ENCODE peak calls at places on chromosome 1, in four cellular contexts. M is natural killer cell, N is heart left ventricle, G is GM23338. D is an unnamed sample.

GRCh38 chr1:15739745-15740144 is 2.6 kb upstream of the TMEM82 start:
- DNase-seq in M (no peak), N (no peak), G (peak), D (no peak)

GRCh38 chr1:201119206-201119814 is 7.1 kb upstream of the CACNA1S start:
- DNase-seq in M (peak), N (no peak), G (peak), D (no peak)

GRCh38 chr1:34916104-34916503 is 13.3 kb downstream of the DLGAP3 start:
- DNase-seq in M (no peak), N (no peak), G (no peak), D (no peak)

GRCh38 chr1:209751627-209752231 is 4.1 kb upstream of the TRAF3IP3 start:
- DNase-seq in M (no peak), N (no peak), G (no peak), D (no peak)

GRCh38 chr1:198234511-198235251 is 77.9 kb downstream of the NEK7 start:
- DNase-seq in M (no peak), N (no peak), G (no peak), D (no peak)

GRCh38 chr1:30743584-30744059 is 14.0 kb downstream of the LAPTM5 start:
- DNase-seq in M (peak), N (no peak), G (no peak), D (no peak)

GRCh38 chr1:57319165-57319564 is 104.7 kb downstream of the DAB1 start:
- DNase-seq in M (no peak), N (no peak), G (no peak), D (no peak)

GRCh38 chr1:202599669-202600431 is 110.4 kb downstream of the SYT2 start:
- DNase-seq in M (no peak), N (peak), G (peak), D (peak)

GRCh38 chr1:65260851-65261473 is 48.4 kb upstream of the DNAJC6 start:
- DNase-seq in M (no peak), N (no peak), G (no peak), D (no peak)

GRCh38 chr1:60145746-60146145 is 72.2 kb upstream of the C1orf87 start:
- DNase-seq in M (no peak), N (no peak), G (no peak), D (no peak)

GRCh38 chr1:119787776-119788175 is 19.1 kb upstream of the HMGCS2 start:
- DNase-seq in M (no peak), N (no peak), G (no peak), D (no peak)

GRCh38 chr1:51168946-51169345 is 66.9 kb downstream of the C1orf185 start:
- DNase-seq in M (no peak), N (no peak), G (no peak), D (no peak)

GRCh38 chr1:201999625-202000238 is 10.7 kb upstream of the ELF3 start:
- DNase-seq in M (no peak), N (no peak), G (peak), D (no peak)

GRCh38 chr1:182460550-182460951 is 10.6 kb downstream of the RGSL1 start:
- DNase-seq in M (no peak), N (no peak), G (no peak), D (no peak)

GRCh38 chr1:180231506-180232420 is 1.7 kb downstream of the LHX4 start:
- DNase-seq in M (no peak), N (no peak), G (peak), D (no peak)

GRCh38 chr1:242788771-242789170 is 264.3 kb upstream of the PLD5 start:
- DNase-seq in M (no peak), N (no peak), G (no peak), D (no peak)

GRCh38 chr1:172907834-172908326 is 142.9 kb downstream of the TNFSF18 start:
- DNase-seq in M (no peak), N (no peak), G (no peak), D (no peak)

GRCh38 chr1:11880911-11881748 is 22.4 kb upstream of the NPPB start:
- DNase-seq in M (no peak), N (peak), G (no peak), D (no peak)

GRCh38 chr1:53549287-53549686 is 90.1 kb downstream of the DMRTB1 start:
- DNase-seq in M (no peak), N (no peak), G (no peak), D (no peak)

GRCh38 chr1:15418811-15419515 is 9.3 kb downstream of the EFHD2 start:
- DNase-seq in M (no peak), N (no peak), G (no peak), D (no peak)

GRCh38 chr1:30808067-30808662 is 50.6 kb upstream of the LAPTM5 start:
- DNase-seq in M (no peak), N (no peak), G (no peak), D (no peak)

GRCh38 chr1:226202246-226202645 is 15.7 kb upstream of the ACBD3 start:
- DNase-seq in M (no peak), N (no peak), G (no peak), D (no peak)

GRCh38 chr1:44012411-44012810 is 18.9 kb downstream of the SLC6A9 start:
- DNase-seq in M (no peak), N (no peak), G (no peak), D (no peak)

GRCh38 chr1:7070389-7071029 is 285.3 kb downstream of the CAMTA1 start:
- DNase-seq in M (no peak), N (peak), G (peak), D (no peak)

GRCh38 chr1:9294910-9295636 is 2.4 kb downstream of the SPSB1 start:
- DNase-seq in M (no peak), N (no peak), G (no peak), D (no peak)

GRCh38 chr1:9413877-9414213 is 121.2 kb downstream of the SPSB1 start:
- DNase-seq in M (no peak), N (peak), G (no peak), D (no peak)

GRCh38 chr1:231776006-231776707 is 149.6 kb downstream of the DISC1 start:
- DNase-seq in M (no peak), N (no peak), G (no peak), D (no peak)

GRCh38 chr1:222140206-222140605 is 398.3 kb upstream of the DUSP10 start:
- DNase-seq in M (no peak), N (no peak), G (no peak), D (no peak)

GRCh38 chr1:119222271-119222670 is 81.8 kb upstream of the WARS2 start:
- DNase-seq in M (no peak), N (no peak), G (no peak), D (no peak)

GRCh38 chr1:54425152-54425584 is 19.0 kb upstream of the SSBP3 start:
- DNase-seq in M (no peak), N (no peak), G (peak), D (no peak)

GRCh38 chr1:27961646-27962221 is 2.0 kb downstream of the XKR8 start:
- DNase-seq in M (no peak), N (no peak), G (peak), D (no peak)

GRCh38 chr1:175343945-175344344 is 151.4 kb upstream of the KIAA0040 start:
- DNase-seq in M (no peak), N (no peak), G (peak), D (no peak)

GRCh38 chr1:175341631-175342429 is 149.3 kb upstream of the KIAA0040 start:
- DNase-seq in M (no peak), N (no peak), G (no peak), D (no peak)

DNA sequence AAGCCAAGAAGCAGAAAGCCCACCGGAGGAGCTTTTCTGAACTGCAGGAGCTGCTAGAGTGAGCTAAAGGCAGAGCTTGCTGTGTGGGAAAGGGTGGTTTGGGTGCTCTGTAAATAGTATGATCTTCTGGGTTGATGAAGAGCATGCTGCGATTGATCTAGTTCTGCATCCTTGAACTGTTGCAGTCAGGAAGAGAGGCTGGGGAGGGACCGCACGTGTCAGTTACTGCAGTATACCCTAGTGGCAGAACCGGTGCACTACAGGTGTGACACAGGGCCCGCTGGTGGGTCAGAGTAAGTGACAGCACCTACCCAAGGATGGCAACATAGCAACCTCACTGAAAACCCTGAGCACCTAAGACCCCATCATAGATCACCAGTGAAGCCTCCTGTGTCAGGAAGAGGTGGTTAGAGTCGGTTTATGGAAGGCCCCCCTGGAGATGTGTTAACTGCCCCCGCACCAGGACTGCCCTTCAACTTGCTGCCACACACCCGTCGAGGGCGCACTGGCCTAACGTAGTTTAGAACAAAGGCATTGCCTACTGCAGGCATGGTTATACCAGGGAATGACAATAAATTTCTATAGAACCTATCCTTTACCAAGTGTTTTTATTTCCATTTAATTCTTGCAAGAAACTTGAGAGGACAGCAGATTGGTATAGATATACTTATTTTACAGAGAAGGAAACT is 146.0 kb upstream of the KIAA0040 start:
- DNase-seq in M (peak), N (no peak), G (peak), D (no peak)
- TF ChIP-seq CTCF in M (peak), N (peak), G (peak), D (peak)

DNA sequence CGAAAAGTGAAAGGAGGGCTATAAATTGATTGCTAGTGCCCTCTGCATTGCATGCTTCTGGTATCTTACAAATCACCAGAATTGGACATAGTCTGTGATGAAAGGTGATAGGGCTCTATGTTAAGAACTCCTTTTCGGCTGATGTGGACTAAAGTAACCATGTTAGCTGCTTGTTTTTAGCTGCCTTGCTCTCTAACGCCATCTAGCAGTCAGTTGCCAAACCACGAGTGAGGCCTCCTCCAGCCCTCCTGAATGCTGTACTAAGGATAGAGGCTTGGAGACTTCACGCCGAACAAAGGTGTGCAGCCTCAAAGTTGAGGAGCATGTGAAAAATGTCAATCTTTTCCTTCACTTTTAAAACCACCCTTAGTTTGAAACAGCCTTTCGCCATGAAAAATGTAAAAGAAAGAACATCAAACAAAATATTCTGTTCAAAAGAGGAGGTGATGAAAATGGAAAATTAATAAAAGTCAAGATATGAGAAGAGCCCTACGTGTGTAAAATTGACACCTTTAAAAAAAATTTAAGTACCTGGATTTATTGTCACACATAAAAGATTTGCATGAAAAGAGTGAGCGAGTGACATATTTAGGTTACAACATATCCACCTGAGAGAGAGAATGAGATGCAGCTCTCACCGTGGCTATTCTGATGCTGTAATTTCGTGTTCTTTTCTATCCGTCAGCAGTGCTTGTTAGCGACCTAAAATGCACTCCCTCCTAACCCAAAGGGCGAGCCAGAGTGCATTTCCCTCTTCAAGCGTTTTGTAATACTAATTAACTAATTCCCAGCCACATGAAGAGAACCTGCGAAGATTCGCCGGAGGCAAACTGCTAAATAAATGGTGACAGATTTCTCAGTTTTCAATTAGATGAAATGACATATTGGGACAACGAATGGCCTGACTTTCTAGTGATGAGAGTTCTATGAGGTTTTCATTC is 8.0 kb downstream of the LRRC53 start:
- DNase-seq in M (no peak), N (peak), G (peak), D (no peak)
- TF ChIP-seq CTCF in M (peak), N (peak), G (peak), D (peak)

DNA sequence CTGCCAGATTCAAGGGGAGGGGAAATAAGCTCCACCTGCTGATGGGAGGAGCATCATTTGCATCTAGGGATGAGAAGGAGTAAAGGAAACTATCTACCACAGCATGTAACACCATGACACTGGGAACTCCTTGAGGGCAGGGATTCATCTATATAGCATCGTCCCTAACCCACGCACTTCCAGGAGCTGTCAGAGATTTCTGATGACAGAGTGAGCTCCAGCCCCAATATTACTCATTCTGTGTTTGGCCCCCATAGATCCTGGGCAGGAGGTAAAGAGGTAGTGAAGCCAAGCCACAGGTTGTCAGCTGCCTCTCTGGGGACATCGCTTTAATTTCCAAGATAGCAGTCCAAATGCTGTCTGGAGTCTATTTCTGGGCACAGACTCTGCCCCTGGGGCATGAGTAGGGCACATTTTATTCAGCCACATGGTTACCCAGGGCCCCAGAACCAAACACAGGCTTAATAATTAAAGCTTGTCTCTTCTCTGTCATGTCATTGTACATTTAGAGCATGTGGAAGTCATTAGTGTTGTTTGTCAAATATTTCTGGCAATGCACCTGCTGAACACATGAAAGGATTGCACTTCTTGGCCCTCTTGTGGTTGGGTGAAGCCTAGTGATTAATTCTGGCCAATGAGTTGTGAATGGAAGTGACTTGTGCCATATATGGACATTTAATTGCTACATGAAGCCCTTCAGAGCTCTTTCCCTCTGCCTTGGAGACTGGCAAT is 105.9 kb upstream of the POU3F1 start:
- DNase-seq in M (no peak), N (no peak), G (no peak), D (no peak)
- TF ChIP-seq CTCF in M (no peak), N (no peak), G (peak), D (peak)

GRCh38 chr1:155173478-155174333 is at the start of gene TRIM46:
- DNase-seq in M (peak), N (no peak), G (peak), D (peak)
- TF ChIP-seq CTCF in M (peak), N (no peak), G (peak), D (peak)

DNA sequence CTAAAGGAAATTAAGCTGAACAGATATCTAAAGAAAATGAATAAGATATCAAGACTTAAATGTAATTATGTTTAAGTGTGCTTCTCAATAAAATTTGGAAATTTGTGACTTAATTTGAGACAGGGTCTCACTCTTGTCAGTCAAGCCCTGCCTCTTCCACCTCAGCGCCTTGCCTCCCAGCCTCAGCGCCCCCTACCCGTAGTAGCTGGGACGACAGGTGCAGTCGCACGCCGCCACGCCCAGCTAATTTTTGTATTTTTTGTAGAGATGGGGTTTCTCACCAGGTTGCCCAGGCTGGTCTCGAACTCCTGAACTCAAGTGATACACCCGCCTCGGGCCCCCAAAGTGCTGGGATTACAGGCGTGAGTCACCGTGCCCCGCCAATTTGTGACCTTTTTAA is 117.0 kb downstream of the CLEC20A start:
- DNase-seq in M (no peak), N (no peak), G (peak), D (no peak)
- TF ChIP-seq CTCF in M (no peak), N (no peak), G (peak), D (peak)

DNA sequence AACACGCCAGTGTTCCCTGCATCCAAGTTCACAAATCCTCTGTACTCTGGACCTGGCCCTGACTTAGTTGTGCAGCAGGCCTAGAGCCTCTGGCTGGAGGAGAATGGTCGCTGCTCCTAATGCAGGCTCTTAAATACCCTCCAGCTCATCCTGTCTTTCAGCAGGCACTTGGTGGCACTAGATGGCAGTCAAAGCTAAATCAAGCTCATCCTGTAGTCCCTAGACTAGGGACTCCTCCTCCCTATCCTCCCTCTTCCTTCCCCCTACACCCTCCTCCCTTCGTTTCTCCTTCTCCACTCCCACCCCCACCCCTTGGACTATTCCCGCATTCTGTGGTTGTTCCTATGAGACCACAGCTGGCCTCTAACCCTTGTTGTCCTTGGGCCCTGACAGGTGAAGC is 41.5 kb upstream of the MTR start:
- DNase-seq in M (no peak), N (no peak), G (peak), D (no peak)
- TF ChIP-seq CTCF in M (no peak), N (no peak), G (peak), D (peak)

GRCh38 chr1:91026777-91027176 is 4.9 kb upstream of the ZNF644 start:
- DNase-seq in M (no peak), N (no peak), G (no peak), D (no peak)
- TF ChIP-seq CTCF in M (peak), N (no peak), G (peak), D (peak)

GRCh38 chr1:2334883-2335534 is 56.3 kb downstream of the MORN1 start:
- DNase-seq in M (no peak), N (no peak), G (no peak), D (no peak)

GRCh38 chr1:2336499-2336898 is 54.9 kb downstream of the MORN1 start:
- DNase-seq in M (no peak), N (no peak), G (no peak), D (no peak)

GRCh38 chr1:2335721-2336475 is 55.5 kb downstream of the MORN1 start:
- DNase-seq in M (no peak), N (no peak), G (no peak), D (no peak)

GRCh38 chr1:2337501-2337900 is 53.9 kb downstream of the MORN1 start:
- DNase-seq in M (no peak), N (no peak), G (no peak), D (no peak)

DNA sequence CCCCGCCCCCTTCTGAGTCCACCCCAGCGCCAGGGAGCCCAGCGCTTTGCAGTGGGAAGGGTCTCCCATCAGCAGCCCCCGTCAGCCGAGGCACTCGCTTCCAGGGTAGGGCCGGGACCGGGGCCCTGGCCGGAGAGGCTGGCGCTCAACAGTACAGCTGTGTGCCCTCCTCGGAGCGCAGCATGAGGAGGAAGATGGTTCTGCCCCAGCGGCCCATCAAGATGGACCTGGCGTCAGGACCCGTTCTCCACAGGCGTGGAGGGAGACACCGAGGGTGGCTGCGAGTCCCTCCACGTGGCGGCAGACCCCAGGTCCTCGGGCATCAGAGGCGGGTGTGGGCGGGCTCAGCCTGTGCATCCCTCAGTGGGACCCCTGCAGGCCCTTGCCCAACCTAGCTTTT is 54.3 kb downstream of the MORN1 start:
- DNase-seq in M (no peak), N (no peak), G (no peak), D (no peak)
- TF ChIP-seq CTCF in M (no peak), N (no peak), G (no peak), D (no peak)